ENCODE peak calls at places on chromosomes 7 and 10, in five cellular contexts. S is HEK293T, H is K562, M is HepG2, I is HCT116. F is an unnamed sample.

GRCh38 chr7:139231513-139232376 is 708 bp downstream of the UBN2 start:
- DNase-seq in S (peak), H (peak), M (peak), I (no peak), F (peak)

GRCh38 chr7:73773700-73774517 is 3.8 kb upstream of the CLDN3 start:
- DNase-seq in S (no peak), H (no peak), M (no peak), I (no peak), F (no peak)

GRCh38 chr7:16397497-16398210 is 23.7 kb downstream of the CRPPA start:
- DNase-seq in S (no peak), H (no peak), M (no peak), I (no peak), F (no peak)

GRCh38 chr7:140638311-140638791 is 2.3 kb downstream of the DENND2A start:
- DNase-seq in S (no peak), H (no peak), M (no peak), I (no peak), F (peak)

GRCh38 chr10:9858816-9859215 is 1158.9 kb upstream of the CELF2 start:
- DNase-seq in S (no peak), H (no peak), M (no peak), I (no peak), F (no peak)

GRCh38 chr10:62817120-62817762 is 1.1 kb upstream of the EGR2 start:
- DNase-seq in S (peak), H (peak), M (no peak), I (no peak), F (peak)

GRCh38 chr10:112202561-112203241 is 19.1 kb upstream of the GPAM start:
- DNase-seq in S (no peak), H (no peak), M (peak), I (peak), F (no peak)

GRCh38 chr10:88253-88652 is 39.2 kb upstream of the TUBB8 start:
- DNase-seq in S (no peak), H (no peak), M (no peak), I (no peak), F (no peak)

GRCh38 chr10:113982745-113983144 is 60.9 kb upstream of the ADRB1 start:
- DNase-seq in S (no peak), H (no peak), M (no peak), I (no peak), F (no peak)

GRCh38 chr10:86287966-86288579 is 78.5 kb downstream of the GRID1 start:
- DNase-seq in S (no peak), H (no peak), M (no peak), I (no peak), F (peak)

GRCh38 chr7:2381881-2382509 is 21.4 kb upstream of the CHST12 start:
- DNase-seq in S (no peak), H (no peak), M (no peak), I (no peak), F (no peak)

GRCh38 chr7:104903044-104903443 is 111.0 kb upstream of the KMT2E start:
- DNase-seq in S (no peak), H (no peak), M (no peak), I (no peak), F (no peak)

GRCh38 chr7:2258661-2259365 is 16.8 kb downstream of the NUDT1 start:
- DNase-seq in S (no peak), H (no peak), M (no peak), I (no peak), F (no peak)

GRCh38 chr10:75441682-75442081 is 10.3 kb downstream of the LRMDA start:
- DNase-seq in S (no peak), H (no peak), M (no peak), I (no peak), F (no peak)
- TF ChIP-seq SP1 in S (no peak), H (no peak), M (no peak), I (no peak), F (no peak)

DNA sequence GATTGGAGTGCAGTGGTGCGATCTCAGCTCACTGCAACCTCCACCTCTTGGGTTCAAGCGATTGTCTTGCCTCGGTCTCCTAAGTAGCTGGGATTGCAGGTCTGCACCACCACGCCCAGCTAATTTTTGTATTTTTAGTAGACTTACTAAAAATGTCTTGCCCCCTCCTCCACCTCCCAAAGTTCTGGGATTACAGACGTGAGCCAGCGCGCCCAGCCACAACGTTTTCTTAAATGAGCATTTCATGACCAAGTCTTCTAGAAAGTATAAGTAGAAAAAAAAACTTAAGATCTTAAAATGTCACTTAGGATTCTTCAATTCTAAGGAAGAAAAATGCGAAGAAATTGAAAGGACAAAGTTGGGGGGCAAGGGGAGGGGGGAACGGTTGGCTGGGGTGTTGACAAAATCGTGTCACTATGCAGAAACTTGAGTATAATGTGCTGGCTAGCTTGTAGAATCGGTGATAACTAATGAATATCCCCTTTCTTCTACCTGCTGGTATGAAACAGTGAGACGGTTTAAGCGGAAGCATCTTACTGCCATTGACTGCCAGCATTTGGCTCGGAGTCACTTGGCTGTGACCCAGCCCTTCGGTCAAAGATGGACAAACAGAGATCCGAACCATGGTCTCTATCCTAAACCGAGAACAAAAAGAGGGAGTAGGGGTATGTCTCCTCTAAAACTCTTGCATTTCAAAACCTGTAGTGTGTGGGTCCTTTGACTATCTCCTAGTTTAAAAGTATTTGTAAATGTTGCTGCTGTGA is 12.7 kb downstream of the FBH1 start:
- DNase-seq in S (no peak), H (no peak), M (no peak), I (no peak), F (no peak)
- TF ChIP-seq SP1 in S (no peak), H (no peak), M (no peak), I (no peak), F (no peak)

GRCh38 chr7:31794851-31795250 is 107.8 kb downstream of the PPP1R17 start:
- DNase-seq in S (no peak), H (no peak), M (no peak), I (no peak), F (no peak)
- TF ChIP-seq SP1 in S (no peak), H (no peak), M (no peak), I (no peak), F (no peak)

GRCh38 chr10:125575843-125576242 is 107.1 kb downstream of the TEX36 start:
- DNase-seq in S (no peak), H (no peak), M (no peak), I (no peak), F (peak)
- TF ChIP-seq SP1 in S (no peak), H (no peak), M (no peak), I (no peak), F (no peak)

GRCh38 chr7:153021542-153021941 is 262.0 kb downstream of the ACTR3B start:
- DNase-seq in S (no peak), H (no peak), M (no peak), I (no peak), F (no peak)
- TF ChIP-seq SP1 in S (no peak), H (no peak), M (no peak), I (no peak), F (no peak)

DNA sequence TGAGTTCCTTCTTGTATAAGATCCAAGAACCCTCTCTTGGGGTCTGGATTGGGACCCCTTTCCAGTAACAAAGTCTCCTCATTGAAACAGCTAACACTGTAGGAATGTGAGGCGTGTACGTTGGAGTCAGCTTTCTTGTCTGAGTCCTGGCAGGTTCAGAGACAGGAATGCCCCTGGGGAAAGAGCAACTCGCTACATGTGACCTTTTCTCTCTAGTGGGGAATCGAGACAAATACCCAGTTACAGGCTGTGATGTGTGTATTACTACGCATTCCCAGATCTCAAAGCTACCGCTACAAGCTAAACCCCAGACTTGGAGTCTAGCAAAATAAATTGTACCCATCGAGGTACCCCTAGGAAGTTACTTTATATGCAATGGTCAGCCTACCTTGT is 85.6 kb upstream of the FRMD4A start:
- DNase-seq in S (no peak), H (no peak), M (no peak), I (no peak), F (no peak)
- TF ChIP-seq SP1 in S (no peak), H (no peak), M (no peak), I (no peak), F (no peak)

DNA sequence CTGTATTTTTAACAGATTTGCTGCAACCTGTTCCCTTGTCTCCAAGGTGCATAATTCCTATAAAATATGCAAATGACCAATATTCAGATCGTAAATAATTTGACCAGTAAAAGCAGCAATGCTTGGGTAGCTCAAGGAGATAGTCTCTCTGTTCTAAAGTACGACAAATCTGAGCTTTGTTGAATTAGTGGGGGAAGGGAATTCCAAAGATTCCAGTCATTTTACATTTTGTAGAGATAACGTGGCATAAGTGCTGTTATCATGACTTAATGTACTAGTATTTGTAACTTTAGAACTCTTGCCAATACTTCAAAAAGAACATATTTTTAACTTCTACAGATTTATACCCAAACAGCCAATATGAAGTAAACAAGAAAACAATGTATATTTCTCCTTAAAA is 46.3 kb upstream of the RSBN1L start:
- DNase-seq in S (no peak), H (no peak), M (peak), I (no peak), F (no peak)
- TF ChIP-seq SP1 in S (no peak), H (no peak), M (no peak), I (no peak), F (no peak)

DNA sequence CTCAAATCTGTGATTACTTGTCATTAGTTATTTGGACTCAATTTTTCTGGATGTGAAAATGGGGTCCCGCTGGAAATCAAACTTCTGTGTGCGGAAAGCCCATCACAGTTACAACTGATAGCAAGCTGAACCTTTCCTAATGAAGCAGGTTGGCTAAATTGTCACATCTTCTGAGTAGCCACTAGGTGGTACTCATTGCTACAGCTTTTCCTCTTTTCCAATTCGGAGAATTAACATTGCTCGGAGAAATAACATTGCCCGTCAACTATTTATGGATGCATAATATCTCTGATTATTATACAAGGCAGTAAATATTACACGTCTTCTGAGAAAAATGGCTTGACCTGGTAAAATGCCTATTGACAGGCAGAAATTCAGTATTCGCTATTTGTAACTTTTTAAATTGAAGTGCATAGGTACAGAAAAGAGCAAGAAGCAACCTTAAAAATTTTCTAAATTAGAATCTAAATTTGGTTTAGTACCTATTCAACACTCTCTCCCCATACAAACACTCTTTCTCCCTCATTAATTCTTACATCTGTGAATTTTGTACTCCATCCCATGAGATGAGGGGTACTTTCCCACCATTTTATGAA is 17.3 kb upstream of the BLOC1S2 start:
- DNase-seq in S (peak), H (peak), M (peak), I (peak), F (no peak)
- TF ChIP-seq SP1 in S (no peak), H (no peak), M (no peak), I (peak), F (no peak)

GRCh38 chr10:69417542-69417941 is 824 bp upstream of the TACR2 start:
- DNase-seq in S (no peak), H (no peak), M (no peak), I (no peak), F (no peak)

GRCh38 chr10:69421611-69422308 is 5.0 kb upstream of the TACR2 start:
- DNase-seq in S (no peak), H (no peak), M (no peak), I (no peak), F (no peak)

GRCh38 chr10:69419761-69420126 is 3.0 kb upstream of the TACR2 start:
- DNase-seq in S (no peak), H (no peak), M (no peak), I (no peak), F (no peak)

GRCh38 chr10:69418052-69418752 is 1.5 kb upstream of the TACR2 start:
- DNase-seq in S (no peak), H (no peak), M (peak), I (no peak), F (no peak)

DNA sequence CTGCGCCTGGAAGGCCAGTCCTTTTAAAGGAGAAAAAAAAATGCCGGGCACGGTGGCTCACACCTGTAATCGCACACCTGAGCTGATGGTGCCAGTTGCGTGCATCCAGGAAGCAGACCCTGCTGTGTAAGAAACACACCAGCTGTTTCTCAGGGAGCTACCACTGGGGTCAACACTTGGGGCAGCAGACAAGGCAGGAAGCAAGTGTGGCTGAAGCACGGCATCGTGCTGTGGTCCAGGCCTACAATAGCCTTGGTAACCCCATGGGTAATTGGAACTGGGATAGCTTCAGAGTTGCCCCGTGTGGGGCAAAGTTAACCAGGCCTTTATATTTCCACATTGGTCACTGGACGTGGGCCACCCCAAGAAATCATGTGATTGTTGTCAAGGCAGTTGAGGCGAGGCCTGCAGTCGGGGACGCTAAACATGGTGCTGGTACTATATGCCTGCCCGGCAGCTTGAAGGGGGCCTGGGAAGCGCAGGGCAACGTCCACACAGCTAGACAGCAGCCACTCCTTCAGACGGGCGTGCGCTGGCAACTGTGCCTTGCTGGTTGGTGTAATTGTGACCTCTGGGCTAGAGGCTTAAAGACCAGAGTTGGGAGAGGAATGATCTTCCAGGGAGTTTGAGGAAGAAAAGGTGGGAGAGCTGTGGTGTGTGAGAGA is 2.5 kb upstream of the TACR2 start:
- DNase-seq in S (no peak), H (no peak), M (no peak), I (no peak), F (no peak)
- TF ChIP-seq SP1 in S (no peak), H (no peak), M (no peak), I (no peak), F (no peak)

GRCh38 chr10:11017575-11018425 is at the start of gene CELF2:
- DNase-seq in S (peak), H (peak), M (no peak), I (no peak), F (peak)
- TF ChIP-seq SP1 in S (no peak), H (no peak), M (no peak), I (no peak), F (no peak)

F was measured in H1.